ENCODE peak calls at places on chromosomes 2 and 18, in five cellular contexts. I is adrenal gland, S is Peyer's patch, T is psoas muscle, C is left lung. P is an unnamed sample.

GRCh38 chr2:120722603-120723421 is 12.9 kb upstream of the GLI2 start:
- DNase-seq in T (no peak), S (no peak), I (peak; percentile 43), C (no peak), P (no peak)

GRCh38 chr2:61575447-61575859 is 37.3 kb upstream of the XPO1 start:
- DNase-seq in T (no peak), C (no peak), S (no peak), I (no peak), P (no peak)

GRCh38 chr18:8721094-8721669 is 15.8 kb downstream of the MTCL1 start:
- DNase-seq in I (no peak), S (no peak), C (no peak), T (no peak), P (no peak)

GRCh38 chr2:68287580-68288441 is 31.9 kb downstream of the CNRIP1 start:
- DNase-seq in I (peak; percentile 26), S (no peak), C (no peak), T (no peak), P (peak; percentile 77)

GRCh38 chr2:851078-851477 is 99.6 kb upstream of the SNTG2 start:
- DNase-seq in S (no peak), C (no peak), I (no peak), T (no peak), P (no peak)

GRCh38 chr18:79108520-79109215 is 39.5 kb downstream of the ATP9B start:
- DNase-seq in C (no peak), T (no peak), S (no peak), I (no peak), P (no peak)

GRCh38 chr2:5990021-5990420 is 297.8 kb downstream of the SOX11 start:
- DNase-seq in C (no peak), T (no peak), I (no peak), S (no peak), P (no peak)

GRCh38 chr18:59546164-59546563 is 151.1 kb downstream of the CCBE1 start:
- DNase-seq in T (no peak), C (no peak), S (no peak), I (no peak), P (peak; percentile 22)

GRCh38 chr2:227267406-227268115 is 57.5 kb upstream of the MFF start:
- DNase-seq in T (peak; percentile 19), I (no peak), S (no peak), C (no peak), P (no peak)

GRCh38 chr2:136112949-136113766 is 4.8 kb downstream of the CXCR4 start:
- DNase-seq in C (no peak), T (no peak), I (no peak), S (no peak), P (no peak)

GRCh38 chr2:15031745-15032240 is 399.3 kb downstream of the LRATD1 start:
- DNase-seq in C (no peak), I (no peak), T (no peak), S (no peak), P (no peak)

GRCh38 chr2:209936106-209936663 is 66.3 kb upstream of the RPE start:
- DNase-seq in C (no peak), I (no peak), S (no peak), T (no peak), P (no peak)
- TF ChIP-seq CTCF in C (no peak), I (peak; percentile 21), S (no peak), T (no peak), P (no peak)

GRCh38 chr2:239113164-239113563 is 265.3 kb downstream of the TWIST2 start:
- DNase-seq in T (no peak), S (no peak), I (no peak), C (peak; percentile 60), P (no peak)
- H3K4me1 ChIP-seq in T (peaks cover 17% of the 10 kb centered on the region), S (no peaks in the 10 kb centered on the region), I (no peaks in the 10 kb centered on the region), C (peaks cover 8% of the 10 kb centered on the region), P (no peaks in the 10 kb centered on the region)

DNA sequence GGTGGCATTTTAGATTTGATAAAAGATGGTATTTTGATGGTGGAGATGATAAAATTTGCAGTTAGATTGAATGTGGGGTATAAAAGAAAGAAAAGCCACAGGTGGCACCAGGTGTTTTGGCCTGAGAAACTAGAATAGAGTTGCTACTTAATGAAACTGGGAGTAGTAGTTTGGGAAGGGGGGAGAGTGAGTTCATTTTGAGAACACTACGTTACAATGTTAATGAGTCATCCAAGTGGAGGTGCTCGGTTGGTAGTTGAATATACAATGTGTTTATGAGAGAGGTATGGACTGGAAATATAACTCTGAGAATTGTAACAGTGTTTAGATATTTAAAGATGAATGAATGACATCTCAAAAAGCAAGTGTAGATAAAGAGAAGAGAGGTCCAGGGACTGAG is 26.4 kb downstream of the EPG5 start:
- DNase-seq in I (no peak), S (no peak), C (no peak), T (no peak), P (no peak)
- H3K36me3 ChIP-seq in I (no peaks in the 10 kb centered on the region), S (peaks cover 3% of the 10 kb centered on the region), C (peaks cover 95% of the 10 kb centered on the region), T (peaks cover 16% of the 10 kb centered on the region), P (peaks cover 42% of the 10 kb centered on the region)

DNA sequence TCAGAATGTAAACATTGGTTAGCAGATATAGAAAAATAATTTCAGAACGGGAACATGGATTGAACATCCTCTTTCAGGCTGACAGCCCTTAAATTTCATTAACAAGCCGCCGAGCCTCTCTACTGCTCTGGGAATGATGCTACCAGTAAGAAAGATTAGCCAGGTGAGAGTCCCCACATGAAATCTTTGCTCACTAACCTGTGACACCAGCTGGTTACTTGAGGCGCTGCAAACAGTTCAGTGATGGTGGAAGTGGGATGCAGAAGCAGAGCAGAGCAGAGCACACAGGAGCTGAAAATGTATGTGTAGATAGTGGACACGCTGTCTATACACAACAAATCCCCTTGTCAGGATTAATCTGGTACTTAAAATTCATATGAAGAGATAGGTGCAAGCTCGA is 721.1 kb downstream of the DPP10 start:
- DNase-seq in C (no peak), T (no peak), I (no peak), S (no peak), P (no peak)
- TF ChIP-seq CTCF in C (no peak), T (no peak), I (no peak), S (no peak), P (no peak)

DNA sequence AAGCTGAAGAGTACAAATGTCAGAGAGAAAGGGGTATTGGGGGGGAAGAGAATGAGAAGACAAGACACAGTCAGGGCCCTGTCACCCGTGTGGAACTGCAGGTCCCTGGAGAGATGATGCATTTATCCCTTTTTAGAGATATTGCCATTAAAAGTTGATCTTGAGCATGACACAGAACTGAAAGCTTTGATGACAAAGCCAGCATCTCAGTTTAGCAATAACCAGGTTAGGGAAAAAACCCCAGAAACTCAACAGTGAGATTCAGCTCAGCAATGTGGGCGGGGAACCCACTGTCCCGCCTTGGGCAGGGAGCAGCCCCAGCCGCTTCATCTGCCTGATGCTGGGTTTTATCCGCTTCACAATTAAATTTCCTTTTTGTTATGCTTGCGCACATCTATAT is 181.1 kb downstream of the NEDD4L start:
- DNase-seq in I (no peak), T (no peak), S (no peak), C (no peak), P (no peak)
- H3K4me1 ChIP-seq in I (peaks cover 13% of the 10 kb centered on the region), T (peaks cover 16% of the 10 kb centered on the region), S (peaks cover 4% of the 10 kb centered on the region), C (peaks cover 6% of the 10 kb centered on the region), P (peaks cover 17% of the 10 kb centered on the region)

GRCh38 chr18:4797286-4797685 is 342.2 kb upstream of the DLGAP1 start:
- DNase-seq in I (no peak), C (no peak), T (no peak), S (no peak), P (no peak)
- H3K36me3 ChIP-seq in I (no peaks in the 10 kb centered on the region), C (no peaks in the 10 kb centered on the region), T (no peaks in the 10 kb centered on the region), S (no peaks in the 10 kb centered on the region), P (no peaks in the 10 kb centered on the region)

DNA sequence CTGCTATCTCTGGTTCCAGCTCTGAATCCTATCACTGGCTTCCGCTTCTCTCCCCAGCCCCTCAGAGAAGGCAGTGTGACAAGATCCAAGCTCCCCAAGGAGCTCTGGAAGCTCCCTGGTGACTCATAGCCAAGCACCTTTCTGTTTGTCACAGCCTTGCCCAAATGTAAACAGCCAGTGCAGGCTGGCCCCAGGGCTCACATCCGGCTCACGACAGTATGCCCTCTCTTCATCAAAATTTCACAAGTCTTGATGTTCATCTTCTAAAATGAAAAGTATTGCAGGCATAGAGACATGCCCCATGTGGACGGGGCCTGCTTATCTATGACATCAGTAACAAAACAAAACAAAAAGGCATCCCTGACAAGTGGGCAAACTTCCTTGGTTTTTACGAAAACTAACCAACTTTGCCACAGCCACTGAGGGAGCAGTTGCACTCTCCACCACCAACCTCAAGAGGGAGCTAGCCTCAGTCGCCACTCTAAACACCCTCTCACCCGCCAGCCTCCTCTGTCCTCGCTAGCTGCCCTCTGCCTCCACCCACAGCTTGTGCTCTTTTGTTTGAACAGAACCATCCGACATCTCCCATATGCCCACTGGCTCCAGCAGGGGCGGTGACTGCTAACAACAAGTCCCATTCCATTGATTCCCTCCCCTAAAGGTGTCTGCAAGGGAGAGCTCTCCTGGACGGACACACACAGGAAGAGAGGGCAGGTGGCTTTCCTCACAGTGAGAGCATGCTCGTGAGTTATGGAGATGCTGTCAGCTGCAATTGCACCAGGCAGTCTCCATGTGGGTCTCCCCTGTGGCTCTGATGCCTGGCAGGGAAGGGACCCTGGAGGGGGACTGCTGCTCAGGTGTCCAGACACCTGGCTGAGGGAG is 71.0 kb upstream of the DAPL1 start:
- DNase-seq in T (no peak), C (no peak), S (no peak), I (no peak), P (no peak)
- TF ChIP-seq CTCF in T (no peak), C (peak; percentile 15), S (no peak), I (no peak), P (peak; percentile 28)

GRCh38 chr2:234689911-234690379 is 193.1 kb upstream of the ARL4C start:
- DNase-seq in T (no peak), I (no peak), S (no peak), C (no peak), P (no peak)

GRCh38 chr2:234691226-234691600 is 194.3 kb upstream of the ARL4C start:
- DNase-seq in I (no peak), C (no peak), T (no peak), S (no peak), P (no peak)

GRCh38 chr2:234694244-234695013 is 197.5 kb upstream of the ARL4C start:
- DNase-seq in S (no peak), I (no peak), C (no peak), T (no peak), P (peak; percentile 40)

GRCh38 chr2:234690569-234691225 is 193.8 kb upstream of the ARL4C start:
- DNase-seq in T (no peak), C (no peak), I (peak; percentile 30), S (no peak), P (no peak)

GRCh38 chr2:234691968-234692955 is 195.4 kb upstream of the ARL4C start:
- DNase-seq in I (no peak), C (no peak), T (no peak), S (no peak), P (no peak)
- H3K4me1 ChIP-seq in I (peaks cover 10% of the 10 kb centered on the region), C (no peaks in the 10 kb centered on the region), T (peaks cover 4% of the 10 kb centered on the region), S (no peaks in the 10 kb centered on the region), P (no peaks in the 10 kb centered on the region)

P was measured in cardiac muscle cell.